ENCODE peak calls at places on chromosomes 6 and 20, in eight cellular contexts. G, F, M, V, Q, K, Y and I are unnamed samples. For H3K9me3, the result is how much of the 10 kb centered on the place peaks cover.

GRCh38 chr6:130602151-130602770 is 224.9 kb upstream of the SMLR1 start:
- DNase-seq in K (no peak), Q (no peak), V (peak), G (peak), Y (peak), M (no peak), F (no peak), I (no peak)

GRCh38 chr6:125748534-125749111 is 809 bp upstream of the HEY2 start:
- DNase-seq in G (no peak), V (peak), Y (no peak), K (no peak), M (no peak), Q (no peak), F (no peak), I (no peak)

GRCh38 chr6:15420959-15421438 is 175.1 kb downstream of the JARID2 start:
- DNase-seq in G (no peak), V (no peak), K (no peak), F (no peak), Y (no peak), M (no peak), Q (no peak), I (no peak)

GRCh38 chr6:122494665-122495272 is 23.2 kb upstream of the SERINC1 start:
- DNase-seq in Y (no peak), F (no peak), M (no peak), Q (no peak), K (no peak), V (no peak), G (no peak), I (no peak)

GRCh38 chr20:35702051-35702823 is 3.0 kb downstream of the ROMO1 start:
- DNase-seq in F (no peak), K (no peak), Y (peak), V (peak), G (no peak), M (no peak), Q (no peak), I (no peak)

GRCh38 chr6:108156180-108156937 is 9.5 kb upstream of the NR2E1 start:
- DNase-seq in K (peak), M (no peak), F (no peak), Y (no peak), V (no peak), Q (no peak), G (no peak), I (no peak)

GRCh38 chr20:8431538-8432434 is 299.7 kb downstream of the PLCB1 start:
- DNase-seq in G (peak), K (no peak), M (peak), V (no peak), F (peak), Q (no peak), Y (no peak), I (no peak)

GRCh38 chr6:161226005-161226964 is 47.6 kb downstream of the AGPAT4 start:
- DNase-seq in M (peak), G (no peak), V (no peak), Q (no peak), Y (no peak), F (no peak), K (no peak), I (no peak)

GRCh38 chr6:132202569-132202968 is 198.7 kb downstream of the MOXD1 start:
- DNase-seq in F (no peak), Q (no peak), Y (peak), K (no peak), M (no peak), G (peak), V (peak), I (no peak)

GRCh38 chr6:11009353-11009752 is 34.8 kb downstream of the ELOVL2 start:
- DNase-seq in Y (no peak), K (no peak), F (no peak), G (peak), Q (no peak), V (peak), M (no peak), I (no peak)

GRCh38 chr6:24223131-24223715 is 97.2 kb downstream of the NRSN1 start:
- DNase-seq in G (no peak), M (no peak), Y (no peak), K (no peak), V (no peak), F (no peak), Q (no peak), I (no peak)

GRCh38 chr20:363319-364078 is 16.6 kb downstream of the NRSN2 start:
- DNase-seq in K (no peak), F (no peak), Y (no peak), Q (no peak), V (peak), G (peak), M (no peak), I (no peak)

GRCh38 chr6:7725412-7725811 is 487 bp upstream of the BMP6 start:
- DNase-seq in F (no peak), Y (no peak), M (peak), V (no peak), G (no peak), K (no peak), Q (no peak), I (no peak)

GRCh38 chr20:46348972-46349741 is 40.9 kb upstream of the CDH22 start:
- DNase-seq in Q (peak), M (peak), V (peak), K (peak), Y (no peak), G (peak), F (peak), I (peak)

GRCh38 chr6:106757722-106758467 is 128.5 kb downstream of the QRSL1 start:
- DNase-seq in V (no peak), Y (no peak), F (no peak), M (no peak), G (no peak), K (no peak), Q (no peak), I (no peak)

GRCh38 chr6:111757342-111757741 is 115.9 kb downstream of the FYN start:
- DNase-seq in Y (no peak), F (no peak), M (no peak), V (peak), Q (no peak), G (no peak), K (no peak), I (no peak)

GRCh38 chr6:106748547-106749207 is 119.3 kb downstream of the QRSL1 start:
- DNase-seq in Q (no peak), Y (no peak), V (no peak), G (no peak), F (no peak), K (no peak), M (no peak), I (no peak)

GRCh38 chr6:357261-357790 is 34.2 kb upstream of the IRF4 start:
- DNase-seq in V (no peak), F (no peak), Y (no peak), Q (no peak), K (no peak), G (no peak), M (no peak), I (no peak)

GRCh38 chr6:357791-358341 is 33.7 kb upstream of the IRF4 start:
- DNase-seq in Y (no peak), Q (peak), K (no peak), M (no peak), F (no peak), V (no peak), G (no peak), I (no peak)

GRCh38 chr6:355373-355772 is 36.2 kb upstream of the IRF4 start:
- DNase-seq in K (no peak), Y (no peak), Q (no peak), F (no peak), V (no peak), G (no peak), M (no peak), I (no peak)

GRCh38 chr6:355809-356208 is 35.7 kb upstream of the IRF4 start:
- DNase-seq in G (no peak), Q (no peak), M (no peak), K (no peak), F (no peak), Y (no peak), V (no peak), I (no peak)

DNA sequence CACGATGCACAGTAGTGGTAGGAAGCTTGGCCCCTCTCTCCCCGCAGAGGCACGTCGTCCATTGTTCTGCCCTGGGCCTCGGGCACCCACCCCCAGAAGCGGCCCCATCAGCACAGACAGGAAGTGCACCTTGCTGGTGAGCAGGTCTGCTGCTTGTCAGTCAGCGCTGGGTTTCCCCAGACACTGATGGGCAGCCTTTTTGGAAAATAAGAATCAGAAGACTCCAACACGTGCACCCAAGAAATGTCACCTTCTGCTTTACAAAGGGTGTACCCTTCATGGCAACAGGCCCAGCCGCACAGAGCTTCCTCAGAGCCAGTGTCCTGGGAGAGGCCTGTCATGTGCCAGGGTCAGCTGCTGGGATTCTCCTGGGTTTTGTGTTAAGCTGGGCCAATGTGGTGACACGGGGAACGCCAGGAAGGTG is 34.7 kb upstream of the IRF4 start:
- DNase-seq in Q (no peak), K (peak), V (no peak), Y (no peak), F (peak), M (no peak), G (no peak), I (no peak)
- H3K9me3 ChIP-seq in Q (under half), K (under half), V (under half), Y (half or more), F (under half), M (under half), G (under half), I (under half)

DNA sequence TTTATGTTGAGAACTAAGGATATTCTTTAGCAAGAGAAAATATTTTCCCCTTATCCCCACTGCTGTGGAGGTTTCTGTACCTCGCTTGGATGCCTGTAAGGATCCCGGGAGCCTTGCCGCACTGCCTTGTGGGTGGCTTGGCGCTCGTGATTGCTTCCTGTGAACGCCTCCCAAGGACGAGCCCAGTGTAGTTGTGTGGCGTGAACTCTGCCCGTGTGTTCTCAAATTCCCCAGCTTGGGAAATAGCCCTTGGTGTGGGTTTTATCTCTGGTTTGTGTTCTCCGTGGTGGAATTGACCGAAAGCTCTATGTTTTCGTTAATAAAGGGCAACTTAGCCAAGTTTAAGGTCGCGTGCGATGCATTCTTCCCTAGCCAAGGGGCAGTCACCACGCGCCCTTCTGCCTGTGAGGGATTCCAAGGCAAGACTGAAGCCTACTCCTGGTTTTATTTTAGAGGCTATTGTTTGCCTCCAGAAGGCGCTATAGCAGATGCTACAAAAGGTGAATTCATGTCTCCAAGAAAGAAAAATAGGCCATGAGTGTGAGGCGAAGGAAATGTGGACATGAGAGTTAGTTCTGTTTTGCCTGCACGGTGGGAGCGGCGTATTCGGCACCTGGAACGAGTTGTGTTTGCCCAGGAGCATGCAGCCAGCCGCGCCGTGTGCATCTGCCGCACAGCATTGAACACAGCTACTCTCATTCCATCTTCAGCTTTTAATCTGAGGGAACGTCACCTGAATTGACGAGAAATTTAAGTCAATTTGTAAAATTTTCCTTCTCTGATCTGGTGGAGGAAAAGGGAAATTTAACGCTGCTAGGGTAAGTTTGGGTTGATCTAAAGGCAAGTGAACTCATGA is 40.3 kb upstream of the IRF4 start:
- DNase-seq in G (no peak), Y (no peak), M (no peak), V (no peak), F (no peak), K (no peak), Q (no peak), I (no peak)
- H3K9me3 ChIP-seq in G (under half), Y (half or more), M (under half), V (under half), F (under half), K (under half), Q (under half), I (under half)

GRCh38 chr6:22424196-22424595 is 127.4 kb upstream of the PRL start:
- DNase-seq in M (no peak), K (no peak), V (no peak), Y (no peak), Q (no peak), F (no peak), G (no peak), I (no peak)

GRCh38 chr6:22412994-22413393 is 116.2 kb upstream of the PRL start:
- DNase-seq in K (no peak), Y (no peak), F (no peak), G (no peak), M (no peak), V (no peak), Q (no peak), I (no peak)

GRCh38 chr6:22413681-22414305 is 117.0 kb upstream of the PRL start:
- DNase-seq in F (no peak), Y (no peak), M (no peak), G (no peak), V (peak), Q (no peak), K (no peak), I (no peak)

GRCh38 chr6:22421187-22421586 is 124.4 kb upstream of the PRL start:
- DNase-seq in Y (no peak), Q (no peak), K (no peak), G (no peak), V (no peak), F (no peak), M (no peak), I (no peak)

GRCh38 chr6:22418714-22419113 is 121.9 kb upstream of the PRL start:
- DNase-seq in M (no peak), Y (no peak), Q (no peak), G (no peak), V (no peak), F (no peak), K (no peak), I (no peak)
- H3K9me3 ChIP-seq in M (under half), Y (under half), Q (under half), G (under half), V (under half), F (under half), K (under half), I (under half)

GRCh38 chr6:38542031-38542430 is 97.7 kb downstream of the BTBD9 start:
- DNase-seq in Y (peak), K (no peak), F (no peak), V (peak), M (no peak), Q (no peak), G (no peak), I (no peak)
- H3K9me3 ChIP-seq in Y (under half), K (under half), F (under half), V (under half), M (under half), Q (under half), G (under half), I (under half)

GRCh38 chr20:62112368-62112767 is 9.9 kb upstream of the LSM14B start:
- DNase-seq in V (no peak), Q (no peak), K (no peak), M (no peak), G (no peak), F (no peak), Y (no peak), I (no peak)
- H3K9me3 ChIP-seq in V (under half), Q (under half), K (under half), M (under half), G (under half), F (half or more), Y (half or more), I (under half)

GRCh38 chr20:56229821-56230220 is 18.7 kb upstream of the MC3R start:
- DNase-seq in Y (no peak), K (no peak), F (no peak), G (no peak), V (no peak), M (no peak), Q (no peak), I (no peak)
- H3K9me3 ChIP-seq in Y (under half), K (under half), F (under half), G (under half), V (under half), M (under half), Q (under half), I (under half)

GRCh38 chr6:365835-366234 is 25.7 kb upstream of the IRF4 start:
- DNase-seq in Y (no peak), Q (peak), F (no peak), M (no peak), K (no peak), V (no peak), G (no peak), I (no peak)

GRCh38 chr6:369559-370431 is 21.8 kb upstream of the IRF4 start:
- DNase-seq in Q (peak), K (no peak), V (no peak), F (no peak), Y (no peak), G (no peak), M (no peak), I (no peak)

GRCh38 chr6:366972-367794 is 24.4 kb upstream of the IRF4 start:
- DNase-seq in G (no peak), Q (peak), Y (no peak), V (no peak), F (no peak), K (no peak), M (no peak), I (no peak)

GRCh38 chr6:366389-366788 is 25.2 kb upstream of the IRF4 start:
- DNase-seq in M (no peak), G (no peak), F (no peak), Y (no peak), V (no peak), Q (no peak), K (no peak), I (no peak)

DNA sequence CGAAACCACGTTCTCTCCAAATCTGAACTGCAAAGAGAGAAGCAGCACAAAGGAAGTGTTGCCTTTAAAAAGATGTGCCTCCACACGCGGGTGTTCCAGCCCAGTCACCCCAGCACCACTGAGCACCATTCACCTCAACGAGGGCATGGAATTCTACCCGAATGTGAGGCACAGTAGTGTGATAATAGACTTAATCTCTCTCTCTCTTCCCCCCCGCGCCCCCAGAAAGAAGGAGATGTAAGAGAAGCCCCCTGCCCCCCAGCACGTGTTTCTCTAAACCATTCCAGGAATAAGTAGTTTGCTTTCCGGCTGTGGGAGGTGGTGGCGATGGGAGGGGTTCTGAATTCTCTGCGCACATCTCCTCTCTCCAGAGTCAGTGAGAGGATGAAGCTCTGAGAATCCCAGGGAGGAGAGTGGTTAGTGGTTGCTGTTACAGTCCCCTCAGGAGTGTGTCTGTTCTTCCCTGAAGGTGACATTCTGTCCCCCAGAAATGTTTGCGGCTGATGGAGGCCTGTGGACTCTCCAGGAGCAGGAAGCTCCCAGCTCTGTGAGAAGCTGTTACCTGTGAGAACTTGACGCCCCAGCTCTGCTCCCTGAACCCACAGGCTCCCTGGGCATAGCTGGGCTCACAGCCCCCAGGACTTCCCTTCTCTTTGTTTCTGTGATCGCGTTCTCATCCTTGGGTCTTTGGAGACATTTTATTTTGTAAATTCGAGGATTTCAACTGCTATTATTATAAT is 23.5 kb upstream of the IRF4 start:
- DNase-seq in M (no peak), G (no peak), K (no peak), Q (peak), Y (no peak), V (no peak), F (no peak), I (no peak)
- H3K9me3 ChIP-seq in M (under half), G (under half), K (under half), Q (under half), Y (half or more), V (under half), F (under half), I (under half)

GRCh38 chr6:99416226-99416625 is 8.9 kb downstream of the PNISR start:
- DNase-seq in K (no peak), Y (no peak), F (no peak), V (peak), Q (no peak), G (no peak), M (no peak), I (no peak)

GRCh38 chr6:99412065-99412464 is 13.0 kb downstream of the PNISR start:
- DNase-seq in V (no peak), G (no peak), F (no peak), K (no peak), Y (no peak), Q (no peak), M (no peak), I (no peak)

GRCh38 chr6:99415446-99415845 is 9.7 kb downstream of the PNISR start:
- DNase-seq in Y (no peak), K (no peak), M (no peak), Q (no peak), G (no peak), V (peak), F (no peak), I (no peak)

GRCh38 chr6:99422912-99423311 is 2.2 kb downstream of the PNISR start:
- DNase-seq in F (no peak), M (no peak), G (no peak), V (no peak), Y (no peak), K (no peak), Q (no peak), I (no peak)

GRCh38 chr6:99416892-99417767 is 8.0 kb downstream of the PNISR start:
- DNase-seq in K (no peak), Y (no peak), F (no peak), Q (no peak), M (no peak), V (no peak), G (no peak), I (no peak)
- H3K9me3 ChIP-seq in K (under half), Y (under half), F (under half), Q (under half), M (under half), V (under half), G (under half), I (under half)